ENCODE peak calls at places on chromosome 12, in six cellular contexts. One of them, this sample, is unnamed.

GRCh38 chr12:2284321-2284813 is 231.6 kb downstream of the CACNA1C start:
- DNase-seq in upper lobe of left lung: no peak
- DNase-seq in ovary: no peak
- DNase-seq in breast epithelium: no peak
- DNase-seq in heart left ventricle: no peak
- DNase-seq in stomach: no peak
- DNase-seq in this sample: no peak

GRCh38 chr12:124774462-124775167 is 89.0 kb downstream of the SCARB1 start:
- DNase-seq in upper lobe of left lung: no peak
- DNase-seq in ovary: peak; percentile 62
- DNase-seq in breast epithelium: no peak
- DNase-seq in heart left ventricle: no peak
- DNase-seq in stomach: no peak
- DNase-seq in this sample: no peak

GRCh38 chr12:52020539-52021336 is 14.0 kb downstream of the TAMALIN start:
- DNase-seq in upper lobe of left lung: peak; percentile 55
- DNase-seq in ovary: no peak
- DNase-seq in breast epithelium: no peak
- DNase-seq in heart left ventricle: peak; percentile 44
- DNase-seq in stomach: peak; percentile 55
- DNase-seq in this sample: peak; percentile 36

GRCh38 chr12:68800294-68800693 is 7.7 kb upstream of the MDM2 start:
- DNase-seq in upper lobe of left lung: no peak
- DNase-seq in ovary: no peak
- DNase-seq in breast epithelium: no peak
- DNase-seq in heart left ventricle: no peak
- DNase-seq in stomach: peak; percentile 43
- DNase-seq in this sample: no peak

GRCh38 chr12:129870796-129871195 is 33.0 kb downstream of the TMEM132D start:
- DNase-seq in upper lobe of left lung: no peak
- DNase-seq in ovary: no peak
- DNase-seq in breast epithelium: no peak
- DNase-seq in heart left ventricle: no peak
- DNase-seq in stomach: no peak
- DNase-seq in this sample: no peak

GRCh38 chr12:41636658-41637057 is 448.5 kb downstream of the PDZRN4 start:
- DNase-seq in upper lobe of left lung: no peak
- DNase-seq in ovary: no peak
- DNase-seq in breast epithelium: no peak
- DNase-seq in heart left ventricle: no peak
- DNase-seq in stomach: no peak
- DNase-seq in this sample: no peak

GRCh38 chr12:113242018-113242418 is 20.8 kb downstream of the TPCN1 start:
- DNase-seq in upper lobe of left lung: peak; percentile 86
- DNase-seq in ovary: no peak
- DNase-seq in breast epithelium: peak; percentile 86
- DNase-seq in heart left ventricle: no peak
- DNase-seq in stomach: peak; percentile 87
- DNase-seq in this sample: no peak

GRCh38 chr12:116737774-116738657 is at the start of the genes RNFT2 and SPRING1:
- DNase-seq in upper lobe of left lung: peak; percentile 99
- DNase-seq in ovary: peak; percentile 98
- DNase-seq in breast epithelium: peak; percentile 99
- DNase-seq in heart left ventricle: peak; percentile 99
- DNase-seq in stomach: peak; percentile 99
- DNase-seq in this sample: peak; percentile 99

GRCh38 chr12:106254724-106255123 is 6.9 kb upstream of the CKAP4 start:
- DNase-seq in upper lobe of left lung: no peak
- DNase-seq in ovary: no peak
- DNase-seq in breast epithelium: no peak
- DNase-seq in heart left ventricle: no peak
- DNase-seq in stomach: no peak
- DNase-seq in this sample: no peak

GRCh38 chr12:75823475-75823874 is 208.1 kb downstream of the PHLDA1 start:
- DNase-seq in upper lobe of left lung: no peak
- DNase-seq in ovary: no peak
- DNase-seq in breast epithelium: no peak
- DNase-seq in heart left ventricle: no peak
- DNase-seq in stomach: no peak
- DNase-seq in this sample: no peak

GRCh38 chr12:75086086-75087038 is 123.3 kb downstream of the KCNC2 start:
- DNase-seq in upper lobe of left lung: no peak
- DNase-seq in ovary: no peak
- DNase-seq in breast epithelium: no peak
- DNase-seq in heart left ventricle: no peak
- DNase-seq in stomach: no peak
- DNase-seq in this sample: no peak

GRCh38 chr12:118980407-118981014 is 830 bp upstream of the SRRM4 start:
- DNase-seq in upper lobe of left lung: no peak
- DNase-seq in ovary: no peak
- DNase-seq in breast epithelium: no peak
- DNase-seq in heart left ventricle: no peak
- DNase-seq in stomach: no peak
- DNase-seq in this sample: no peak

GRCh38 chr12:34396006-34396860 is 373.9 kb downstream of the ALG10 start:
- DNase-seq in upper lobe of left lung: peak; percentile 8
- DNase-seq in ovary: peak; percentile 2
- DNase-seq in breast epithelium: no peak
- DNase-seq in heart left ventricle: peak; percentile 8
- DNase-seq in stomach: peak; percentile 7
- DNase-seq in this sample: peak; percentile 9

GRCh38 chr12:53231859-53232640 is at the start of gene RARG:
- DNase-seq in upper lobe of left lung: peak; percentile 64
- DNase-seq in ovary: peak; percentile 66
- DNase-seq in breast epithelium: peak; percentile 83
- DNase-seq in heart left ventricle: no peak
- DNase-seq in stomach: peak; percentile 63
- DNase-seq in this sample: peak; percentile 55
- TF ChIP-seq POLR2A in upper lobe of left lung: peak; percentile 39
- TF ChIP-seq POLR2A in ovary: no peak
- TF ChIP-seq POLR2A in breast epithelium: peak; percentile 29
- TF ChIP-seq POLR2A in heart left ventricle: no peak
- TF ChIP-seq POLR2A in stomach: no peak
- TF ChIP-seq POLR2A in this sample: no peak

GRCh38 chr12:29726321-29726692 is 57.4 kb downstream of the TMTC1 start:
- DNase-seq in upper lobe of left lung: no peak
- DNase-seq in ovary: no peak
- DNase-seq in breast epithelium: no peak
- DNase-seq in heart left ventricle: no peak
- DNase-seq in stomach: no peak
- DNase-seq in this sample: no peak
- H3K4me3 ChIP-seq in upper lobe of left lung: no peak overlapping the region
- H3K4me3 ChIP-seq in ovary: no peak overlapping the region
- H3K4me3 ChIP-seq in breast epithelium: no peak overlapping the region
- H3K4me3 ChIP-seq in heart left ventricle: no peak overlapping the region
- H3K4me3 ChIP-seq in stomach: no peak overlapping the region
- H3K4me3 ChIP-seq in this sample: no peak overlapping the region

GRCh38 chr12:104727866-104728449 is 230.1 kb downstream of the SLC41A2 start:
- DNase-seq in upper lobe of left lung: no peak
- DNase-seq in ovary: no peak
- DNase-seq in breast epithelium: no peak
- DNase-seq in heart left ventricle: no peak
- DNase-seq in stomach: no peak
- DNase-seq in this sample: no peak
- TF ChIP-seq POLR2A in upper lobe of left lung: no peak
- TF ChIP-seq POLR2A in ovary: no peak
- TF ChIP-seq POLR2A in breast epithelium: no peak
- TF ChIP-seq POLR2A in heart left ventricle: no peak
- TF ChIP-seq POLR2A in stomach: no peak
- TF ChIP-seq POLR2A in this sample: no peak

DNA sequence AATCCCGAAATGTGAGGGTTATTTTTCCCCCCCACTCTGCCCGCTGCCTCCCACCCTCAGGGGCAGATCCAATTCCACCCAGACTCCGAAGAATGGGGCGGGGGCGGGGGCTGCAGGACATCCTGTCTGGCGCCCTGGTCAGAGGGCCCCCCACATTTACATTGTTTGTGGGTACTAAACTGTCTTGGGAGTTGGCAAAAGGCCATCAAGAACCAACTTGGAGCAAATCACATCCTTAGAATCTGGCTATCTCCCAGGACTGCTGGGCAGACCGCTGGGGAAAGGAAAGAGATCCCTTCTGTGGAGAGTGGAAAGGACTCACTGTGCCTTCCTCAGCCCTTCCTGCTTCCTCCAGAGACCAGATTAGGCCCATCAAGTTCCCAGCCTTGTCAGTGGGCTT is 2.4 kb downstream of the EMP1 start:
- DNase-seq in upper lobe of left lung: no peak
- DNase-seq in ovary: no peak
- DNase-seq in breast epithelium: no peak
- DNase-seq in heart left ventricle: peak; percentile 51
- DNase-seq in stomach: no peak
- DNase-seq in this sample: no peak
- H3K4me3 ChIP-seq in upper lobe of left lung: peak overlapping the region; percentile 57
- H3K4me3 ChIP-seq in ovary: peak overlapping the region; percentile 52
- H3K4me3 ChIP-seq in breast epithelium: peak overlapping the region; percentile 63
- H3K4me3 ChIP-seq in heart left ventricle: peak overlapping the region; percentile 29
- H3K4me3 ChIP-seq in stomach: peak overlapping the region; percentile 44
- H3K4me3 ChIP-seq in this sample: peak overlapping the region; percentile 50

GRCh38 chr12:4323400-4323799 is 2.4 kb downstream of the TIGAR start:
- DNase-seq in upper lobe of left lung: no peak
- DNase-seq in ovary: no peak
- DNase-seq in breast epithelium: no peak
- DNase-seq in heart left ventricle: no peak
- DNase-seq in stomach: no peak
- DNase-seq in this sample: no peak

GRCh38 chr12:4322789-4323188 is 1.8 kb downstream of the TIGAR start:
- DNase-seq in upper lobe of left lung: no peak
- DNase-seq in ovary: no peak
- DNase-seq in breast epithelium: no peak
- DNase-seq in heart left ventricle: no peak
- DNase-seq in stomach: no peak
- DNase-seq in this sample: no peak

GRCh38 chr12:4320287-4320858 is 640 bp upstream of the TIGAR start:
- DNase-seq in upper lobe of left lung: no peak
- DNase-seq in ovary: no peak
- DNase-seq in breast epithelium: peak; percentile 35
- DNase-seq in heart left ventricle: no peak
- DNase-seq in stomach: no peak
- DNase-seq in this sample: no peak

GRCh38 chr12:4324366-4324765 is 3.4 kb downstream of the TIGAR start:
- DNase-seq in upper lobe of left lung: no peak
- DNase-seq in ovary: no peak
- DNase-seq in breast epithelium: no peak
- DNase-seq in heart left ventricle: no peak
- DNase-seq in stomach: no peak
- DNase-seq in this sample: no peak

GRCh38 chr12:4320859-4321701 is at the start of gene TIGAR:
- DNase-seq in upper lobe of left lung: peak; percentile 95
- DNase-seq in ovary: peak; percentile 86
- DNase-seq in breast epithelium: peak; percentile 91
- DNase-seq in heart left ventricle: peak; percentile 96
- DNase-seq in stomach: peak; percentile 95
- DNase-seq in this sample: peak; percentile 81
- TF ChIP-seq POLR2A in upper lobe of left lung: peak; percentile 96
- TF ChIP-seq POLR2A in ovary: peak; percentile 6
- TF ChIP-seq POLR2A in breast epithelium: no peak
- TF ChIP-seq POLR2A in heart left ventricle: no peak
- TF ChIP-seq POLR2A in stomach: peak; percentile 81
- TF ChIP-seq POLR2A in this sample: peak; percentile 34

DNA sequence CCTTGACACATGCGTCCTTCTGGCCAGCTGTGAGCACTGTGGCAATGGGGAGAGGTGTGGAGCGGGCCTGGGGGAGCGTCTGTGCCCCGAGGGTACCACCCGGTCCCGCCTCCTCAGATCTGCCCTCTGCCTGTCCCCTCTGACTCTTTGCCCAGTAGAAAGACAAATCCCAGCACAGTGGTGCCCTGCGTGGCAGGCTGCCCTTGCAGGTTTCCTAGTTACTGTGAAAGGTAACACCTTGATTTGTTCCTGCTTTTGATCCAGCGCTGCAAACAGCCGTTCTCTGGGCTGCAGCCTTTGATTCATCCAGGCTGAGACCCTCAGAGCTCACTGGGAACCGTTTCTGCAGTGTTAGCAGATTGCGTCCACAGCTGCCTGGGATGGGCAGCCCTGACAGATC is 16.4 kb downstream of the FBRSL1 start:
- DNase-seq in upper lobe of left lung: no peak
- DNase-seq in ovary: no peak
- DNase-seq in breast epithelium: no peak
- DNase-seq in heart left ventricle: no peak
- DNase-seq in stomach: peak; percentile 69
- DNase-seq in this sample: no peak
- H3K4me3 ChIP-seq in upper lobe of left lung: peak overlapping the region; percentile 27
- H3K4me3 ChIP-seq in ovary: no peak overlapping the region
- H3K4me3 ChIP-seq in breast epithelium: peak overlapping the region; percentile 4
- H3K4me3 ChIP-seq in heart left ventricle: no peak overlapping the region
- H3K4me3 ChIP-seq in stomach: peak overlapping the region; percentile 19
- H3K4me3 ChIP-seq in this sample: no peak overlapping the region

GRCh38 chr12:53220857-53221202 is 11.2 kb downstream of the RARG start:
- DNase-seq in upper lobe of left lung: peak; percentile 96
- DNase-seq in ovary: peak; percentile 90
- DNase-seq in breast epithelium: peak; percentile 89
- DNase-seq in heart left ventricle: peak; percentile 91
- DNase-seq in stomach: peak; percentile 89
- DNase-seq in this sample: peak; percentile 82

GRCh38 chr12:53223006-53223305 is 9.1 kb downstream of the RARG start:
- DNase-seq in upper lobe of left lung: no peak
- DNase-seq in ovary: no peak
- DNase-seq in breast epithelium: no peak
- DNase-seq in heart left ventricle: no peak
- DNase-seq in stomach: no peak
- DNase-seq in this sample: no peak

GRCh38 chr12:53222170-53223005 is 9.6 kb downstream of the RARG start:
- DNase-seq in upper lobe of left lung: no peak
- DNase-seq in ovary: no peak
- DNase-seq in breast epithelium: no peak
- DNase-seq in heart left ventricle: no peak
- DNase-seq in stomach: no peak
- DNase-seq in this sample: no peak

GRCh38 chr12:53219956-53220856 is 11.8 kb downstream of the RARG start:
- DNase-seq in upper lobe of left lung: peak; percentile 70
- DNase-seq in ovary: peak; percentile 54
- DNase-seq in breast epithelium: peak; percentile 61
- DNase-seq in heart left ventricle: peak; percentile 49
- DNase-seq in stomach: peak; percentile 72
- DNase-seq in this sample: peak; percentile 55

GRCh38 chr12:53221203-53222076 is 10.6 kb downstream of the RARG start:
- DNase-seq in upper lobe of left lung: peak; percentile 80
- DNase-seq in ovary: peak; percentile 80
- DNase-seq in breast epithelium: peak; percentile 62
- DNase-seq in heart left ventricle: peak; percentile 84
- DNase-seq in stomach: peak; percentile 80
- DNase-seq in this sample: peak; percentile 39
- TF ChIP-seq POLR2A in upper lobe of left lung: peak; percentile 79
- TF ChIP-seq POLR2A in ovary: no peak
- TF ChIP-seq POLR2A in breast epithelium: peak; percentile 61
- TF ChIP-seq POLR2A in heart left ventricle: no peak
- TF ChIP-seq POLR2A in stomach: no peak
- TF ChIP-seq POLR2A in this sample: no peak

DNA sequence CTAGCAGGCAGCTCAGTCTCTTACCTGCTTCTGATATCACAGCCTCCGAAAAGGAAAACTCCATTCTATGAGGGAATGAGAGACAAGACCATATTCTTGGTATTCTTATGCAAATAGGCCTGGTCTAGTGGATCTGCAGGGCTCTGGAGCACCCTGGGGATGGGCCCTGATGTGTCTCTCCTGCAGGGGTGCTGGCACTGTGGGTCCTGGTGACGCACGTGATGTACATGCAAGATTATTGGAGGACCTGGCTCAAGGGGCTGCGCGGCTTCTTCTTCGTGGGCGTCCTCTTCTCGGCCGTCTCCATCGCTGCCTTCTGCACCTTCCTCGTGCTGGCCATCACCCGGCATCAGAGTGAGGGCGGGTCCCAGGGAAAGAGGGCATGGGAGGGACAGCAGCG is 5.8 kb downstream of the SLC48A1 start:
- DNase-seq in upper lobe of left lung: no peak
- DNase-seq in ovary: no peak
- DNase-seq in breast epithelium: no peak
- DNase-seq in heart left ventricle: no peak
- DNase-seq in stomach: no peak
- DNase-seq in this sample: no peak
- H3K4me3 ChIP-seq in upper lobe of left lung: no peak overlapping the region
- H3K4me3 ChIP-seq in ovary: no peak overlapping the region
- H3K4me3 ChIP-seq in breast epithelium: no peak overlapping the region
- H3K4me3 ChIP-seq in heart left ventricle: no peak overlapping the region
- H3K4me3 ChIP-seq in stomach: no peak overlapping the region
- H3K4me3 ChIP-seq in this sample: no peak overlapping the region